ENCODE peak calls at places on chromosome 12, in four cellular contexts. G is WTC11; W is left ventricle myocardium inferior; Z is activated CD4-positive, alpha-beta T cell treated with anti-CD3 and anti-CD28 coated beads for 1 hour. U is an unnamed sample.

GRCh38 chr12:113933201-113933786 is 32.8 kb downstream of the RBM19 start:
- DNase-seq in W (no peak), G (no peak), Z (no peak), U (no peak)

GRCh38 chr12:116346751-116347150 is 69.3 kb upstream of the MED13L start:
- DNase-seq in W (no peak), G (no peak), Z (no peak), U (no peak)

GRCh38 chr12:52826611-52827498 is 7.3 kb downstream of the KRT79 start:
- DNase-seq in Z (no peak), G (no peak), W (no peak), U (no peak)

GRCh38 chr12:27316947-27317346 is 15.7 kb upstream of the BMAL2 start:
- DNase-seq in G (no peak), Z (no peak), W (no peak), U (no peak)

GRCh38 chr12:106722854-106723253 is 51.6 kb upstream of the RIC8B start:
- DNase-seq in Z (no peak), W (no peak), G (no peak), U (no peak)

GRCh38 chr12:103667129-103667528 is 80.1 kb downstream of the STAB2 start:
- DNase-seq in Z (no peak), G (no peak), W (no peak), U (no peak)

GRCh38 chr12:75438052-75438754 is 42.4 kb upstream of the GLIPR1 start:
- DNase-seq in G (no peak), W (no peak), Z (no peak), U (no peak)

GRCh38 chr12:100959481-100959880 is 164.9 kb downstream of the ANO4 start:
- DNase-seq in Z (no peak), W (no peak), G (no peak), U (no peak)

GRCh38 chr12:108801736-108802665 is 55.4 kb downstream of the SSH1 start:
- DNase-seq in G (peak; percentile 69), W (peak; percentile 49), Z (no peak), U (no peak)

GRCh38 chr12:55732288-55732687 is 3.5 kb upstream of the CD63 start:
- DNase-seq in W (no peak), Z (no peak), G (no peak), U (no peak)

GRCh38 chr12:81284137-81284536 is 206.3 kb downstream of the ACSS3 start:
- DNase-seq in G (no peak), W (no peak), Z (no peak), U (no peak)

GRCh38 chr12:22286569-22286968 is 47.9 kb downstream of the ST8SIA1 start:
- DNase-seq in W (no peak), Z (no peak), G (no peak), U (no peak)

GRCh38 chr12:116508145-116509121 is 50.7 kb upstream of the MAP1LC3B2 start:
- DNase-seq in W (peak; percentile 70), G (peak; percentile 73), Z (no peak), U (no peak)

GRCh38 chr12:17642340-17642650 is 447.7 kb downstream of the RERGL start:
- DNase-seq in Z (no peak), G (no peak), W (no peak), U (no peak)